ENCODE peak calls at places on chromosomes 11 and 22, in four cellular contexts. One of them, this sample, is unnamed.

GRCh38 chr11:46242961-46243795 is 34.3 kb upstream of the CREB3L1 start:
- DNase-seq in A549: peak
- DNase-seq in NB4: peak
- DNase-seq in ovary: peak
- DNase-seq in this sample: peak

GRCh38 chr11:122186439-122187080 is 70.5 kb upstream of the BLID start:
- DNase-seq in A549: peak
- DNase-seq in NB4: peak
- DNase-seq in ovary: no peak
- DNase-seq in this sample: no peak

GRCh38 chr22:39690901-39691620 is 120.5 kb downstream of the CACNA1I start:
- DNase-seq in A549: no peak
- DNase-seq in NB4: peak
- DNase-seq in ovary: no peak
- DNase-seq in this sample: no peak

GRCh38 chr11:64531906-64532312 is 59.1 kb upstream of the SLC22A12 start:
- DNase-seq in A549: no peak
- DNase-seq in NB4: peak
- DNase-seq in ovary: no peak
- DNase-seq in this sample: no peak

GRCh38 chr11:14974723-14975587 is 2.8 kb upstream of the CALCA start:
- DNase-seq in A549: peak
- DNase-seq in NB4: peak
- DNase-seq in ovary: no peak
- DNase-seq in this sample: peak

GRCh38 chr22:24072361-24072760 is 61.3 kb downstream of the CABIN1 start:
- DNase-seq in A549: no peak
- DNase-seq in NB4: no peak
- DNase-seq in ovary: no peak
- DNase-seq in this sample: no peak

GRCh38 chr22:50733521-50734342 is 4.3 kb upstream of the ACR start:
- DNase-seq in A549: no peak
- DNase-seq in NB4: no peak
- DNase-seq in ovary: peak
- DNase-seq in this sample: no peak

GRCh38 chr11:22670803-22671202 is 4.4 kb downstream of the GAS2 start:
- DNase-seq in A549: peak
- DNase-seq in NB4: peak
- DNase-seq in ovary: no peak
- DNase-seq in this sample: no peak

GRCh38 chr11:80592546-80592945 is 1151.7 kb upstream of the TENM4 start:
- DNase-seq in A549: no peak
- DNase-seq in NB4: no peak
- DNase-seq in ovary: no peak
- DNase-seq in this sample: no peak

GRCh38 chr11:68444566-68444965 is 16.0 kb upstream of the PPP6R3 start:
- DNase-seq in A549: no peak
- DNase-seq in NB4: no peak
- DNase-seq in ovary: no peak
- DNase-seq in this sample: no peak

GRCh38 chr22:33000342-33001280 is 57.6 kb downstream of the SYN3 start:
- DNase-seq in A549: peak
- DNase-seq in NB4: peak
- DNase-seq in ovary: peak
- DNase-seq in this sample: peak

DNA sequence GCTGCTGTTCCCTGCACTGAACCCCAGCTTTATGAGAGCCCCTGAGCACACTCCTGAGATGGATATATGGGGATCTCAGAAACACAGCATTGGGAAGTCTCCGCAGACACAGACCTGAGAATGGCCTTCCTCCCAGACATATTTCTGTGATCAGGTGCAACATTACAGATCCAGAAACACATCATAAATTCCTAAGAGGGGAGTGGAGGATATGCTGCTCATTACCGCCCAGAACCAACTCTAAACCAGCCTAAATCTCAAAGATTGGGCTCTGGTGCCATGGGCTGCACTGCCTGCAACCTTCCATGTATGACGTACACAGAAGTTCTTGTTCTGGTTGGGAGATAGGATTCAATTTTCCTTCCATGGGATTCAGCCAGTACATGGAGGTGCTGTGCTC is 102.0 kb downstream of the ME3 start:
- DNase-seq in A549: no peak
- DNase-seq in NB4: no peak
- DNase-seq in ovary: no peak
- DNase-seq in this sample: no peak
- TF ChIP-seq CTCF in A549: no peak
- TF ChIP-seq CTCF in NB4: no peak
- TF ChIP-seq CTCF in ovary: no peak
- TF ChIP-seq CTCF in this sample: no peak

GRCh38 chr11:120400564-120401364 is 64.6 kb downstream of the ARHGEF12 start:
- DNase-seq in A549: peak
- DNase-seq in NB4: peak
- DNase-seq in ovary: no peak
- DNase-seq in this sample: no peak
- H3K4me3 ChIP-seq in A549: peak
- H3K4me3 ChIP-seq in NB4: no peak
- H3K4me3 ChIP-seq in ovary: no peak
- H3K4me3 ChIP-seq in this sample: no peak

GRCh38 chr11:34583818-34584217 is 37.1 kb upstream of the EHF start:
- DNase-seq in A549: no peak
- DNase-seq in NB4: no peak
- DNase-seq in ovary: no peak
- DNase-seq in this sample: no peak

GRCh38 chr11:34587282-34587677 is 33.6 kb upstream of the EHF start:
- DNase-seq in A549: no peak
- DNase-seq in NB4: no peak
- DNase-seq in ovary: no peak
- DNase-seq in this sample: no peak

GRCh38 chr11:34586655-34587281 is 34.1 kb upstream of the EHF start:
- DNase-seq in A549: no peak
- DNase-seq in NB4: no peak
- DNase-seq in ovary: no peak
- DNase-seq in this sample: no peak

GRCh38 chr11:34585870-34586654 is 34.8 kb upstream of the EHF start:
- DNase-seq in A549: peak
- DNase-seq in NB4: peak
- DNase-seq in ovary: no peak
- DNase-seq in this sample: no peak

GRCh38 chr11:34585304-34585869 is 35.5 kb upstream of the EHF start:
- DNase-seq in A549: no peak
- DNase-seq in NB4: no peak
- DNase-seq in ovary: no peak
- DNase-seq in this sample: no peak
- TF ChIP-seq POLR2A in A549: no peak
- TF ChIP-seq POLR2A in NB4: no peak
- TF ChIP-seq POLR2A in ovary: no peak
- TF ChIP-seq POLR2A in this sample: no peak

GRCh38 chr11:10758959-10759358 is 7.9 kb downstream of the CTR9 start:
- DNase-seq in A549: no peak
- DNase-seq in NB4: peak
- DNase-seq in ovary: no peak
- DNase-seq in this sample: no peak
- TF ChIP-seq CTCF in A549: peak
- TF ChIP-seq CTCF in NB4: no peak
- TF ChIP-seq CTCF in ovary: no peak
- TF ChIP-seq CTCF in this sample: no peak

DNA sequence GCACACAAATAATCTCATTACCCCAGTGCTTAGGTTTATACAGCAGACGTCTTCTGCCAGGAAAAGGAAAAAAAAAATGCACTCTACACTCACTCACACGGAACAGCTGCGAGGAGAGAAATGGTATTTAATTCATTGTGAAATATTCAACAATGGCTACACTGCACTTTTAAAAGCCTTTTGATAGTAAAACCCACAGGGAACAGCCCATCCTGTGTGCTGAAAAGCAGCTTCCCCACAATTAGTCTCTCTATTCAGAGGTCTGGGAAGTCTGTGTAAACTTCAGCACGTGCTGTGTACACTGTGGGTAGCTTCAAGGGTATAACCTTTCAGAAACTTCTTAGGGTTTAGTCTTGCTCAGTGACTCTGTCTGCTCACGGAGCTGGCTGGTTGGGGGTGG is 42.7 kb downstream of the ETS1 start:
- DNase-seq in A549: no peak
- DNase-seq in NB4: no peak
- DNase-seq in ovary: no peak
- DNase-seq in this sample: peak
- H3K4me3 ChIP-seq in A549: no peak
- H3K4me3 ChIP-seq in NB4: no peak
- H3K4me3 ChIP-seq in ovary: no peak
- H3K4me3 ChIP-seq in this sample: no peak

GRCh38 chr11:71998649-71999310 is at the start of gene IL18BP:
- DNase-seq in A549: no peak
- DNase-seq in NB4: peak
- DNase-seq in ovary: no peak
- DNase-seq in this sample: no peak
- TF ChIP-seq POLR2A in A549: no peak
- TF ChIP-seq POLR2A in NB4: no peak
- TF ChIP-seq POLR2A in ovary: no peak
- TF ChIP-seq POLR2A in this sample: no peak

DNA sequence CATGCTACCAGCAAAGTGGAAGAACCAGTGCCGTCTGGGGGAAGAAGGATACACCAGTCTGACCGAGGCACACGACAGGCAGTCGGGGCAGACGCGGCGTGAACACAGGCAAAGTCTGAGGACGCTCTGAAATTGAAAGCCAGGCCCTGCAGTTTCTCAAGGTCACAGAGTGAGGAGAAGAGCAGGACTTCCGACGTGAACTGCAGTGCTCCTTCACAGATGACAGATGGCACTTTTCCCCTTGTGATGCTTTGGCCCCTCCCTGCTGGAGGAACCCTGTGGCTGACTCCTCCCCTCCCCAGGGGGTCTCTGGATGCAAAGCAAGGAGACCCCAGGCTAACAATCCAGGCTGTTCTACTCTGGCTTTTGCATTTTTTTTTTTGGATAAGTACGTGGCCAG is 19.6 kb upstream of the JAM3 start:
- DNase-seq in A549: no peak
- DNase-seq in NB4: no peak
- DNase-seq in ovary: no peak
- DNase-seq in this sample: no peak
- TF ChIP-seq CTCF in A549: no peak
- TF ChIP-seq CTCF in NB4: peak
- TF ChIP-seq CTCF in ovary: no peak
- TF ChIP-seq CTCF in this sample: no peak

GRCh38 chr11:210803-211180 is 3.3 kb downstream of the RIC8A start:
- DNase-seq in A549: no peak
- DNase-seq in NB4: no peak
- DNase-seq in ovary: no peak
- DNase-seq in this sample: no peak
- H3K4me3 ChIP-seq in A549: no peak
- H3K4me3 ChIP-seq in NB4: no peak
- H3K4me3 ChIP-seq in ovary: no peak
- H3K4me3 ChIP-seq in this sample: no peak

This sample was measured in thyroid gland.